ENCODE peak calls at places on chromosomes 1 and 21, in nine cellular contexts. K is lung; V is HEK293T; U is effector CD4-positive, alpha-beta T cell; Y is A172; H is heart right ventricle; W is activated CD4-positive, CD25-positive, alpha-beta regulatory T cell treated with anti-CD3 and anti-CD28 coated beads, Interleukin-2, amount 50 U/mL, for 16 hours; L is thoracic aorta; S is activated CD4-positive, alpha-beta T cell treated with anti-CD3 and anti-CD28 coated beads, Interleukin-2, amount 50 U/mL, for 24 hours. E is an unnamed sample.
A peak's percentile ranks its signal among the peaks of the same experiment; 100 is the strongest.

GRCh38 chr1:40047769-40048168 is 7.2 kb downstream of the CAP1 start:
- DNase-seq in K (no peak), V (no peak), U (no peak), Y (no peak), H (no peak), W (no peak), L (no peak), S (no peak), E (no peak)

GRCh38 chr21:42614391-42614790 is 39.0 kb upstream of the PDE9A start:
- DNase-seq in K (no peak), V (no peak), U (peak; percentile 27), Y (no peak), H (no peak), W (no peak), L (no peak), S (peak; percentile 25), E (no peak)

GRCh38 chr1:182875889-182876288 is 36.7 kb downstream of the DHX9 start:
- DNase-seq in K (no peak), V (no peak), U (no peak), Y (no peak), H (no peak), W (no peak), L (no peak), S (no peak), E (no peak)

GRCh38 chr1:192730206-192730605 is 78.6 kb upstream of the RGS2 start:
- DNase-seq in K (no peak), V (no peak), U (no peak), Y (no peak), H (no peak), W (no peak), L (no peak), S (no peak), E (no peak)

GRCh38 chr21:44455524-44456206 is 355 bp downstream of the LRRC3 start:
- DNase-seq in K (peak; percentile 51), V (peak; percentile 59), U (no peak), Y (no peak), H (peak; percentile 63), W (no peak), L (no peak), S (peak; percentile 8), E (peak; percentile 79)

GRCh38 chr1:75097686-75098085 is 36.5 kb upstream of the LHX8 start:
- DNase-seq in K (no peak), V (no peak), U (no peak), Y (peak; percentile 33), H (no peak), W (no peak), L (no peak), S (no peak), E (peak; percentile 15)

GRCh38 chr1:177546346-177546745 is 375.6 kb downstream of the BRINP2 start:
- DNase-seq in K (no peak), V (no peak), U (no peak), Y (no peak), H (no peak), W (no peak), L (no peak), S (no peak), E (no peak)

GRCh38 chr1:53380296-53380695 is 52.4 kb upstream of the LRP8 start:
- DNase-seq in K (no peak), V (no peak), U (no peak), Y (no peak), H (no peak), W (no peak), L (no peak), S (no peak), E (no peak)

GRCh38 chr1:223246468-223246867 is 103.4 kb upstream of the TLR5 start:
- DNase-seq in K (no peak), V (no peak), U (no peak), Y (no peak), H (no peak), W (no peak), L (no peak), S (no peak), E (no peak)

GRCh38 chr1:211549092-211549749 is 29.7 kb downstream of the SLC30A1 start:
- DNase-seq in K (no peak), V (no peak), U (no peak), Y (no peak), H (peak; percentile 38), W (no peak), L (no peak), S (no peak), E (no peak)